ENCODE peak calls at places on chromosomes 1 and 21, in seven cellular contexts. One of them, this sample, is unnamed.

GRCh38 chr1:32892368-32893197 is 6.3 kb downstream of the HPCA start:
- DNase-seq in colonic mucosa: peak
- DNase-seq in G401: peak
- DNase-seq in CD4-positive, alpha-beta T cell: no peak
- DNase-seq in NCI-H226: no peak
- DNase-seq in HT1080: no peak
- DNase-seq in GM18507: no peak
- DNase-seq in this sample: no peak

GRCh38 chr1:201945157-201945556 is 1.2 kb downstream of the LMOD1 start:
- DNase-seq in G401: no peak
- DNase-seq in colonic mucosa: no peak
- DNase-seq in GM18507: no peak
- DNase-seq in NCI-H226: no peak
- DNase-seq in CD4-positive, alpha-beta T cell: no peak
- DNase-seq in HT1080: no peak
- DNase-seq in this sample: no peak

GRCh38 chr1:155003227-155003765 is 694 bp downstream of the ZBTB7B start:
- DNase-seq in NCI-H226: no peak
- DNase-seq in GM18507: no peak
- DNase-seq in colonic mucosa: peak
- DNase-seq in CD4-positive, alpha-beta T cell: no peak
- DNase-seq in G401: peak
- DNase-seq in HT1080: no peak
- DNase-seq in this sample: peak

GRCh38 chr1:51472349-51472748 is 46.7 kb downstream of the EPS15 start:
- DNase-seq in NCI-H226: no peak
- DNase-seq in G401: peak
- DNase-seq in colonic mucosa: no peak
- DNase-seq in HT1080: no peak
- DNase-seq in CD4-positive, alpha-beta T cell: no peak
- DNase-seq in GM18507: no peak
- DNase-seq in this sample: no peak

GRCh38 chr1:216604771-216605170 is 118.5 kb downstream of the ESRRG start:
- DNase-seq in GM18507: no peak
- DNase-seq in HT1080: no peak
- DNase-seq in NCI-H226: no peak
- DNase-seq in CD4-positive, alpha-beta T cell: no peak
- DNase-seq in G401: no peak
- DNase-seq in colonic mucosa: no peak
- DNase-seq in this sample: no peak

GRCh38 chr1:87334351-87335174 is 5.9 kb downstream of the LMO4 start:
- DNase-seq in colonic mucosa: peak
- DNase-seq in GM18507: no peak
- DNase-seq in NCI-H226: no peak
- DNase-seq in CD4-positive, alpha-beta T cell: no peak
- DNase-seq in HT1080: no peak
- DNase-seq in G401: peak
- DNase-seq in this sample: no peak

GRCh38 chr1:228782662-228783414 is 47.6 kb downstream of the RHOU start:
- DNase-seq in CD4-positive, alpha-beta T cell: no peak
- DNase-seq in NCI-H226: peak
- DNase-seq in GM18507: no peak
- DNase-seq in HT1080: no peak
- DNase-seq in G401: no peak
- DNase-seq in colonic mucosa: peak
- DNase-seq in this sample: peak

GRCh38 chr1:115717541-115717940 is 51.0 kb downstream of the CASQ2 start:
- DNase-seq in CD4-positive, alpha-beta T cell: no peak
- DNase-seq in GM18507: no peak
- DNase-seq in HT1080: peak
- DNase-seq in colonic mucosa: peak
- DNase-seq in G401: peak
- DNase-seq in NCI-H226: no peak
- DNase-seq in this sample: peak

GRCh38 chr1:154992721-154993571 is 440 bp upstream of the LENEP start:
- DNase-seq in GM18507: no peak
- DNase-seq in G401: no peak
- DNase-seq in HT1080: peak
- DNase-seq in colonic mucosa: no peak
- DNase-seq in NCI-H226: peak
- DNase-seq in CD4-positive, alpha-beta T cell: no peak
- DNase-seq in this sample: peak

GRCh38 chr21:45579383-45580180 is 37.3 kb upstream of the SLC19A1 start:
- DNase-seq in HT1080: no peak
- DNase-seq in colonic mucosa: peak
- DNase-seq in GM18507: no peak
- DNase-seq in G401: no peak
- DNase-seq in CD4-positive, alpha-beta T cell: no peak
- DNase-seq in NCI-H226: no peak
- DNase-seq in this sample: no peak

GRCh38 chr1:105483436-105483835 is 1573.0 kb upstream of the PRMT6 start:
- DNase-seq in NCI-H226: no peak
- DNase-seq in colonic mucosa: no peak
- DNase-seq in GM18507: no peak
- DNase-seq in HT1080: no peak
- DNase-seq in CD4-positive, alpha-beta T cell: no peak
- DNase-seq in G401: no peak
- DNase-seq in this sample: no peak

GRCh38 chr21:16180613-16181012 is 450.8 kb downstream of the USP25 start:
- DNase-seq in GM18507: no peak
- DNase-seq in CD4-positive, alpha-beta T cell: no peak
- DNase-seq in G401: no peak
- DNase-seq in HT1080: no peak
- DNase-seq in NCI-H226: no peak
- DNase-seq in colonic mucosa: no peak
- DNase-seq in this sample: no peak

GRCh38 chr21:16492892-16493291 is 763.1 kb downstream of the USP25 start:
- DNase-seq in GM18507: no peak
- DNase-seq in colonic mucosa: no peak
- DNase-seq in NCI-H226: no peak
- DNase-seq in G401: no peak
- DNase-seq in HT1080: no peak
- DNase-seq in CD4-positive, alpha-beta T cell: no peak
- DNase-seq in this sample: no peak

GRCh38 chr1:66624412-66625060 is 90.6 kb downstream of the SGIP1 start:
- DNase-seq in colonic mucosa: no peak
- DNase-seq in G401: no peak
- DNase-seq in GM18507: no peak
- DNase-seq in HT1080: peak
- DNase-seq in CD4-positive, alpha-beta T cell: no peak
- DNase-seq in NCI-H226: peak
- DNase-seq in this sample: no peak

GRCh38 chr21:44780767-44781459 is 20.7 kb downstream of the UBE2G2 start:
- DNase-seq in CD4-positive, alpha-beta T cell: no peak
- DNase-seq in HT1080: no peak
- DNase-seq in G401: no peak
- DNase-seq in NCI-H226: no peak
- DNase-seq in colonic mucosa: no peak
- DNase-seq in GM18507: no peak
- DNase-seq in this sample: no peak

GRCh38 chr1:29786791-29787732 is 550.7 kb downstream of the PTPRU start:
- DNase-seq in HT1080: no peak
- DNase-seq in GM18507: no peak
- DNase-seq in NCI-H226: no peak
- DNase-seq in G401: no peak
- DNase-seq in colonic mucosa: peak
- DNase-seq in CD4-positive, alpha-beta T cell: no peak
- DNase-seq in this sample: no peak

GRCh38 chr1:68166348-68166747 is 66.0 kb downstream of the WLS start:
- DNase-seq in NCI-H226: no peak
- DNase-seq in CD4-positive, alpha-beta T cell: no peak
- DNase-seq in HT1080: no peak
- DNase-seq in G401: no peak
- DNase-seq in GM18507: no peak
- DNase-seq in colonic mucosa: no peak
- DNase-seq in this sample: no peak

GRCh38 chr21:33019516-33019884 is 6.2 kb upstream of the OLIG2 start:
- DNase-seq in NCI-H226: no peak
- DNase-seq in GM18507: no peak
- DNase-seq in CD4-positive, alpha-beta T cell: no peak
- DNase-seq in colonic mucosa: no peak
- DNase-seq in HT1080: no peak
- DNase-seq in G401: no peak
- DNase-seq in this sample: no peak

GRCh38 chr1:226128487-226129075 is 58.0 kb downstream of the ACBD3 start:
- DNase-seq in GM18507: no peak
- DNase-seq in CD4-positive, alpha-beta T cell: no peak
- DNase-seq in colonic mucosa: no peak
- DNase-seq in NCI-H226: no peak
- DNase-seq in G401: no peak
- DNase-seq in HT1080: no peak
- DNase-seq in this sample: no peak

GRCh38 chr1:167984886-167985489 is 48.1 kb upstream of the MPC2 start:
- DNase-seq in NCI-H226: peak
- DNase-seq in GM18507: no peak
- DNase-seq in CD4-positive, alpha-beta T cell: no peak
- DNase-seq in colonic mucosa: no peak
- DNase-seq in HT1080: peak
- DNase-seq in G401: no peak
- DNase-seq in this sample: no peak

GRCh38 chr21:37868896-37869295 is 47.4 kb downstream of the KCNJ6 start:
- DNase-seq in CD4-positive, alpha-beta T cell: no peak
- DNase-seq in colonic mucosa: no peak
- DNase-seq in G401: no peak
- DNase-seq in GM18507: no peak
- DNase-seq in NCI-H226: no peak
- DNase-seq in HT1080: peak
- DNase-seq in this sample: no peak

GRCh38 chr1:212600980-212601379 is 7.6 kb upstream of the ATF3 start:
- DNase-seq in GM18507: no peak
- DNase-seq in NCI-H226: no peak
- DNase-seq in G401: no peak
- DNase-seq in HT1080: no peak
- DNase-seq in CD4-positive, alpha-beta T cell: no peak
- DNase-seq in colonic mucosa: no peak
- DNase-seq in this sample: no peak

GRCh38 chr1:25622526-25622925 is 5.9 kb downstream of the MAN1C1 start:
- DNase-seq in colonic mucosa: no peak
- DNase-seq in GM18507: no peak
- DNase-seq in G401: peak
- DNase-seq in HT1080: no peak
- DNase-seq in NCI-H226: no peak
- DNase-seq in CD4-positive, alpha-beta T cell: no peak
- DNase-seq in this sample: no peak

GRCh38 chr1:212587304-212588136 is 21.0 kb upstream of the ATF3 start:
- DNase-seq in G401: no peak
- DNase-seq in NCI-H226: peak
- DNase-seq in HT1080: no peak
- DNase-seq in GM18507: no peak
- DNase-seq in colonic mucosa: no peak
- DNase-seq in CD4-positive, alpha-beta T cell: no peak
- DNase-seq in this sample: no peak

GRCh38 chr1:55315552-55315951 is 100.4 kb upstream of the USP24 start:
- DNase-seq in CD4-positive, alpha-beta T cell: no peak
- DNase-seq in NCI-H226: no peak
- DNase-seq in G401: no peak
- DNase-seq in HT1080: no peak
- DNase-seq in GM18507: no peak
- DNase-seq in colonic mucosa: no peak
- DNase-seq in this sample: no peak

GRCh38 chr1:47189844-47190562 is at the start of gene PDZK1IP1:
- DNase-seq in colonic mucosa: peak
- DNase-seq in GM18507: no peak
- DNase-seq in G401: no peak
- DNase-seq in HT1080: peak
- DNase-seq in CD4-positive, alpha-beta T cell: no peak
- DNase-seq in NCI-H226: peak
- DNase-seq in this sample: peak

GRCh38 chr1:50425376-50426107 is 2.3 kb upstream of the DMRTA2 start:
- DNase-seq in NCI-H226: no peak
- DNase-seq in CD4-positive, alpha-beta T cell: no peak
- DNase-seq in colonic mucosa: no peak
- DNase-seq in GM18507: no peak
- DNase-seq in HT1080: no peak
- DNase-seq in G401: no peak
- DNase-seq in this sample: no peak

GRCh38 chr1:235923466-235924008 is 56.8 kb upstream of the LYST start:
- DNase-seq in CD4-positive, alpha-beta T cell: no peak
- DNase-seq in colonic mucosa: peak
- DNase-seq in G401: no peak
- DNase-seq in HT1080: no peak
- DNase-seq in NCI-H226: no peak
- DNase-seq in GM18507: no peak
- DNase-seq in this sample: no peak